ENCODE peak calls at places on chromosomes 4 and X, in eight cellular contexts. Z is NCI-H460; O is stimulated activated CD4-positive, alpha-beta T cell treated with anti-CD3 and anti-CD28 coated beads, TNF-alpha, amount 100 ng/mL, for 48 hours; V is endothelial cell; G is activated CD4-positive, alpha-beta T cell treated with anti-CD3 and anti-CD28 coated beads, Interleukin-2, amount 10 ng/mL, durations not matched to agents 7 days and 5 days; Y is NCI-H345; N is RKO; D is effector memory CD4-positive, alpha-beta T cell. K is an unnamed sample.

GRCh38 chr4:167826281-167826680 is 266.1 kb upstream of the ANXA10 start:
- DNase-seq in Z (peak; percentile 1), O (no peak), V (no peak), G (no peak), Y (no peak), N (no peak), D (no peak), K (no peak)

GRCh38 chrX:46831620-46832327 is 5.1 kb upstream of the RP2 start:
- DNase-seq in Z (no peak), O (no peak), V (no peak), G (no peak), Y (no peak), N (peak; percentile 28), D (no peak), K (no peak)

GRCh38 chr4:40992472-40993298 is 221.7 kb downstream of the APBB2 start:
- DNase-seq in Z (no peak), O (no peak), V (no peak), G (no peak), Y (no peak), N (peak; percentile 86), D (no peak), K (no peak)

GRCh38 chr4:174135530-174135929 is 147.9 kb downstream of the FBXO8 start:
- DNase-seq in Z (no peak), O (no peak), V (no peak), G (no peak), Y (no peak), N (no peak), D (no peak), K (no peak)

GRCh38 chrX:63784902-63785692 is at the start of gene ARHGEF9:
- DNase-seq in Z (no peak), O (no peak), V (peak; percentile 34), G (peak; percentile 4), Y (no peak), N (no peak), D (no peak), K (no peak)

GRCh38 chrX:46165411-46165810 is 379.8 kb downstream of the ZNF674 start:
- DNase-seq in Z (no peak), O (no peak), V (no peak), G (no peak), Y (no peak), N (no peak), D (no peak), K (no peak)

GRCh38 chr4:1474126-1475090 is 68.2 kb upstream of the NKX1-1 start:
- DNase-seq in Z (no peak), O (no peak), V (no peak), G (no peak), Y (no peak), N (no peak), D (no peak), K (no peak)

GRCh38 chr4:177246636-177247584 is 62.8 kb upstream of the NEIL3 start:
- DNase-seq in Z (no peak), O (no peak), V (no peak), G (no peak), Y (no peak), N (no peak), D (no peak), K (no peak)

GRCh38 chr4:142293536-142293935 is 552.6 kb downstream of the INPP4B start:
- DNase-seq in Z (peak; percentile 51), O (no peak), V (no peak), G (no peak), Y (no peak), N (no peak), D (no peak), K (no peak)

GRCh38 chr4:52873191-52873590 is 11.1 kb downstream of the RASL11B start:
- DNase-seq in Z (no peak), O (no peak), V (no peak), G (no peak), Y (no peak), N (no peak), D (no peak), K (no peak)

GRCh38 chrX:31057291-31057690 is 14.6 kb downstream of the FTHL17 start:
- DNase-seq in Z (no peak), O (no peak), V (no peak), G (no peak), Y (no peak), N (no peak), D (no peak), K (no peak)

GRCh38 chr4:25756503-25756902 is 100.9 kb downstream of the SLC34A2 start:
- DNase-seq in Z (no peak), O (no peak), V (no peak), G (no peak), Y (peak; percentile 38), N (no peak), D (no peak), K (no peak)

GRCh38 chr4:113941836-113942235 is 37.6 kb downstream of the ARSJ start:
- DNase-seq in Z (no peak), O (no peak), V (no peak), G (no peak), Y (no peak), N (no peak), D (no peak), K (no peak)

GRCh38 chr4:55032788-55033187 is 92.6 kb downstream of the KDR start:
- DNase-seq in Z (no peak), O (no peak), V (no peak), G (no peak), Y (no peak), N (no peak), D (no peak), K (no peak)

GRCh38 chr4:76342191-76342590 is 35.7 kb downstream of the STBD1 start:
- DNase-seq in Z (no peak), O (no peak), V (no peak), G (no peak), Y (peak; percentile 17), N (no peak), D (no peak), K (no peak)

GRCh38 chr4:151530230-151530629 is 121.3 kb downstream of the FHIP1A start:
- DNase-seq in Z (no peak), O (no peak), V (no peak), G (no peak), Y (no peak), N (no peak), D (no peak), K (no peak)

GRCh38 chr4:15197005-15197404 is 194.7 kb downstream of the CPEB2 start:
- DNase-seq in Z (peak; percentile 19), O (no peak), V (peak; percentile 21), G (no peak), Y (no peak), N (peak; percentile 4), D (no peak), K (no peak)

GRCh38 chrX:12611471-12611870 is 179.7 kb upstream of the PRPS2 start:
- DNase-seq in Z (no peak), O (no peak), V (no peak), G (no peak), Y (no peak), N (no peak), D (no peak), K (no peak)

GRCh38 chrX:128816919-128817318 is 706.4 kb downstream of the SMARCA1 start:
- DNase-seq in Z (peak; percentile 14), O (no peak), V (peak; percentile 8), G (no peak), Y (no peak), N (no peak), D (no peak), K (peak; percentile 0)

GRCh38 chrX:55120767-55121358 is 32.0 kb downstream of the PAGE2 start:
- DNase-seq in Z (no peak), O (no peak), V (no peak), G (no peak), Y (no peak), N (no peak), D (no peak), K (no peak)

GRCh38 chr4:14035076-14035475 is 407.6 kb upstream of the BOD1L1 start:
- DNase-seq in Z (no peak), O (no peak), V (no peak), G (no peak), Y (no peak), N (no peak), D (no peak), K (peak; percentile 77)

GRCh38 chr4:8112036-8112576 is 46.5 kb downstream of the ABLIM2 start:
- DNase-seq in Z (no peak), O (no peak), V (no peak), G (no peak), Y (peak; percentile 14), N (no peak), D (no peak), K (no peak)

GRCh38 chr4:43277003-43277402 is 384.5 kb downstream of the GRXCR1 start:
- DNase-seq in Z (no peak), O (no peak), V (no peak), G (no peak), Y (no peak), N (peak; percentile 7), D (no peak), K (no peak)

GRCh38 chrX:152895724-152896420 is 2.0 kb upstream of the ZNF185 start:
- DNase-seq in Z (no peak), O (no peak), V (no peak), G (no peak), Y (no peak), N (no peak), D (no peak), K (no peak)

GRCh38 chr4:41549469-41549868 is 11.5 kb downstream of the LIMCH1 start:
- DNase-seq in Z (no peak), O (no peak), V (no peak), G (no peak), Y (no peak), N (no peak), D (no peak), K (no peak)

GRCh38 chr4:144411700-144412099 is 234.3 kb upstream of the HHIP start:
- DNase-seq in Z (no peak), O (no peak), V (no peak), G (no peak), Y (no peak), N (no peak), D (no peak), K (no peak)

GRCh38 chr4:71872221-71872620 is 88.3 kb upstream of the GC start:
- DNase-seq in Z (no peak), O (no peak), V (no peak), G (no peak), Y (no peak), N (peak; percentile 3), D (no peak), K (no peak)

GRCh38 chr4:123102897-123103489 is 180.6 kb upstream of the NUDT6 start:
- DNase-seq in Z (peak; percentile 9), O (no peak), V (no peak), G (no peak), Y (no peak), N (peak; percentile 70), D (no peak), K (peak; percentile 47)

GRCh38 chr4:147860960-147861359 is 129.1 kb downstream of the ARHGAP10 start:
- DNase-seq in Z (no peak), O (no peak), V (no peak), G (no peak), Y (no peak), N (no peak), D (no peak), K (no peak)

GRCh38 chr4:127997534-127998388 is 32.6 kb downstream of the ABHD18 start:
- DNase-seq in Z (no peak), O (no peak), V (no peak), G (peak; percentile 9), Y (no peak), N (peak; percentile 83), D (no peak), K (peak; percentile 40)

GRCh38 chr4:153205028-153205648 is 895 bp downstream of the TRIM2 start:
- DNase-seq in Z (no peak), O (no peak), V (no peak), G (peak; percentile 46), Y (no peak), N (no peak), D (peak; percentile 29), K (no peak)

GRCh38 chr4:80268081-80268823 is 1.8 kb downstream of the FGF5 start:
- DNase-seq in Z (no peak), O (no peak), V (no peak), G (no peak), Y (no peak), N (no peak), D (no peak), K (no peak)